ENCODE peak calls at places on chromosome 9, in four cellular contexts. Y is kidney, P is cardiac muscle cell, Z is GM12878. A is an unnamed sample. For H3K4me1, the result is how much of the 10 kb centered on the place peaks cover.

GRCh38 chr9:137493163-137494103 is 34.3 kb upstream of the NSMF start:
- DNase-seq in Z (no peak), Y (peak), P (no peak), A (no peak)

GRCh38 chr9:130409250-130409649 is 35.5 kb upstream of the ASS1 start:
- DNase-seq in Z (no peak), P (no peak), Y (no peak), A (no peak)

GRCh38 chr9:27019589-27019988 is 14.1 kb upstream of the LRRC19 start:
- DNase-seq in P (no peak), Z (no peak), Y (no peak), A (no peak)

GRCh38 chr9:136021171-136021890 is 60.2 kb upstream of the UBAC1 start:
- DNase-seq in P (no peak), Z (no peak), Y (no peak), A (no peak)

GRCh38 chr9:136808075-136808780 is 480 bp downstream of the RABL6 start:
- DNase-seq in P (peak), Y (peak), Z (no peak), A (peak)

GRCh38 chr9:134384811-134385479 is 58.7 kb downstream of the RXRA start:
- DNase-seq in P (no peak), Z (no peak), Y (no peak), A (peak)

GRCh38 chr9:71680189-71680983 is 87.9 kb downstream of the CEMIP2 start:
- DNase-seq in P (no peak), Z (no peak), Y (no peak), A (no peak)

GRCh38 chr9:135882011-135882410 is 25.3 kb downstream of the CAMSAP1 start:
- DNase-seq in Z (no peak), Y (no peak), P (no peak), A (no peak)

GRCh38 chr9:133632806-133633680 is 3.1 kb upstream of the DBH start:
- DNase-seq in Z (no peak), Y (peak), P (peak), A (no peak)

GRCh38 chr9:35749515-35750255 is 598 bp downstream of the RGP1 start:
- DNase-seq in Z (no peak), P (peak), Y (peak), A (peak)

DNA sequence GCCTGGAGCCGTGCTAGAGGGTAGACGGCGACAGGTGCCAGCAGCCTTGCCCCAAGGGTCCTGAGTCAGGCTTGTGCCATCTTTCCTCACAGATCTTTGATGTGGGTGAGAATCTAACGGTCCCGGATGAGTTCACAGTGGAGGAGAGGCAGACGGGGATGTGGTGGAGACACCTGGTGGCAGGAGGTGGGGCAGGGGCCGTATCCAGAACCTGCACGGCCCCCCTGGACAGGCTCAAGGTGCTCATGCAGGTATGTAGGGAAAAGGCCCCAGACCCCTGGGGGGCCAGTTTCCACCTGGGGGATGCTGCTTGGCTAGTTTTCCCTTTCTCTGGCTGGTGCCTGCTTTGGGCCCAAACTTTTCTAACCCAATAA is 24.0 kb downstream of the PTGES2 start:
- DNase-seq in P (no peak), Y (peak), Z (no peak), A (no peak)
- H3K4me1 ChIP-seq in P (under half), Y (under half), Z (under half), A (half or more)

GRCh38 chr9:122936464-122936863 is 4.4 kb upstream of the RABGAP1 start:
- DNase-seq in Z (no peak), Y (no peak), P (no peak), A (no peak)
- H3K27ac ChIP-seq in Z (no peak), Y (no peak), P (no peak), A (no peak)

GRCh38 chr9:121107881-121108280 is 33.1 kb downstream of the CNTRL start:
- DNase-seq in Z (no peak), P (no peak), Y (no peak), A (no peak)

GRCh38 chr9:121105531-121105930 is 30.8 kb downstream of the CNTRL start:
- DNase-seq in P (no peak), Z (no peak), Y (no peak), A (no peak)

DNA sequence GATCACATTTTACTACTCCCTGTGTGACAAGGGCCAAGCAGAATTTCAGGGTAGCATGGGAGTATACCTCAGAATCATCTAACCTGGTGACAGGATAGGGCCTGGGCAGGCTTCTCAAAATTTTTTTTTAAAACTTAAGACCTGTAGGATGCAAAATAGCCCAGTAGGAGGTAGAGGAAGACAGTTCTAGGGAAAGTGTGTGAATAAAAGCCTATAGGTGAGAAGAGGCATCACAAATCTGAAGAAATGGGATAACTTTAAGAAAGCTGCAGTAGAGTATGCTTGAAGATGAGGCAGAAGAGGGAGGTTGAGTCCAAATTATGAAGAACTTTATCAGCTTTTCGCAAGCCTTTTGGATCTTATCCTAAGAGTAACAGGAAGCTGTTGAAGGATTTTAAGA is 32.3 kb downstream of the CNTRL start:
- DNase-seq in Z (no peak), Y (no peak), P (no peak), A (no peak)
- TF ChIP-seq CTCF in Z (no peak), Y (no peak), P (peak), A (no peak)

GRCh38 chr9:79609468-79610018 is 37.8 kb downstream of the TLE4 start:
- DNase-seq in P (no peak), Z (no peak), Y (no peak), A (no peak)
- H3K4me1 ChIP-seq in P (under half), Z (under half), Y (under half), A (under half)

GRCh38 chr9:16414451-16414850 is 456.0 kb downstream of the BNC2 start:
- DNase-seq in P (no peak), Z (no peak), Y (no peak), A (no peak)
- H3K27ac ChIP-seq in P (no peak), Z (no peak), Y (no peak), A (no peak)

A was measured in testis.